ENCODE peak calls at places on chromosomes 13 and 19, in eight cellular contexts. F, X, N, O, H, M, I and L are unnamed samples. For H3K27me3, the result is how much of the 10 kb centered on the place peaks cover.

GRCh38 chr13:29140277-29140676 is 320.1 kb downstream of the MTUS2 start:
- DNase-seq in H (no peak), N (no peak), F (no peak), X (no peak), O (no peak), M (no peak), I (no peak), L (no peak)

GRCh38 chr13:93655132-93655531 is 428.5 kb downstream of the GPC6 start:
- DNase-seq in F (no peak), I (no peak), N (no peak), X (no peak), M (no peak), O (no peak), H (no peak), L (no peak)

GRCh38 chr13:83984793-83985192 is 102.5 kb upstream of the SLITRK1 start:
- DNase-seq in M (no peak), F (no peak), N (no peak), O (no peak), I (no peak), X (no peak), H (no peak), L (no peak)

GRCh38 chr13:110372676-110373075 is 65.6 kb downstream of the COL4A2 start:
- DNase-seq in N (no peak), O (no peak), X (no peak), I (no peak), F (no peak), M (no peak), H (no peak), L (no peak)

GRCh38 chr19:15187026-15188007 is 13.5 kb downstream of the NOTCH3 start:
- DNase-seq in H (no peak), X (peak), M (no peak), F (no peak), O (peak), N (no peak), I (peak), L (peak)

GRCh38 chr19:14479985-14480694 is 5.0 kb upstream of the PTGER1 start:
- DNase-seq in I (peak), X (peak), N (no peak), F (no peak), M (no peak), H (no peak), O (peak), L (peak)

GRCh38 chr13:48828962-48829405 is 146.7 kb upstream of the FNDC3A start:
- DNase-seq in F (no peak), I (no peak), X (peak), H (no peak), O (no peak), M (no peak), N (no peak), L (no peak)

GRCh38 chr13:52848455-52849190 is at the start of gene PCDH8:
- DNase-seq in N (no peak), O (peak), H (no peak), X (peak), F (no peak), I (no peak), M (no peak), L (peak)

GRCh38 chr19:55212447-55212846 is 3.1 kb upstream of the PTPRH start:
- DNase-seq in I (peak), M (no peak), N (peak), H (no peak), X (no peak), F (no peak), O (no peak), L (no peak)

GRCh38 chr13:26412961-26413716 is 144.3 kb upstream of the WASF3 start:
- DNase-seq in X (peak), H (no peak), F (no peak), I (no peak), O (no peak), N (no peak), M (no peak), L (no peak)

DNA sequence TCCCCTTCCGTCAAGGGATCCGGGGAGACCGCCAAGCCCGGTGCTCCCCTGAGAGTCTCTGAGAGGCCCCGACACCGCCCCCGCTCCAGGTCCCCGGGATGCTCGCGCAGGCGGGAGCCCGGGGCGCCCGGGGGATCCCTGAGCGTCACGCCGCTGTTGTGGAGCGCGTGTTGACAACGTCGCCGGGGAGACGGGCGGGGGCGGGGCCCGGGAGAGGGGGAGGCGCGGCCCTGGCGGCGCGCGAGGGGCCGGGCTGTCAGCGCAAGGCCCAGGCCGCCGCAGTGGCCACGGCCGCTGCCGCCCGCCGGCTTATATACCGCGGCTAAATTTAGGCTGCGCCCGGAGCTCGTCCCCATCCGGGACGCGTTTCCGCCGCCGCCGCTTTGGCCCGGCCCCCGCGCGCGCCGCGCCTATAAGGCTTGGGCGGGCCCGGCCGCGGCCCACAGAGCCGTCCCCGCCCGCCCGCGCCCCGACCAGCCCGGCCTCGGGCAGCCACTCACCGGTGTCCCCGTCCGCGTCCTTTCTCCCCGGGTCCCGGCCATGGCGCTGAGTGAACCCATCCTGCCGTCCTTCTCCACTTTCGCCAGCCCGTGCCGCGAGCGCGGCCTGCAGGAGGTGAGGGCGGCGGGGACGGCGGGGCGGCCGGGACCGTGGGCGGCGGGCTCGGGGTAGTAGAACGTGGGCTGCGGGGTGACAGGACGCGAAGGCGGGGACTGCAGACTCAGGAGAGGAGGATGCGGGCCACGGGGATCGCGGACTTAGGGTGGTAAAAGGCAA is at the start of gene KLF2:
- DNase-seq in F (peak), H (peak), I (peak), X (peak), O (peak), M (no peak), N (peak), L (no peak)
- H3K27me3 ChIP-seq in F (under half), H (under half), I (half or more), X (under half), O (under half), M (under half), N (under half), L (under half)

DNA sequence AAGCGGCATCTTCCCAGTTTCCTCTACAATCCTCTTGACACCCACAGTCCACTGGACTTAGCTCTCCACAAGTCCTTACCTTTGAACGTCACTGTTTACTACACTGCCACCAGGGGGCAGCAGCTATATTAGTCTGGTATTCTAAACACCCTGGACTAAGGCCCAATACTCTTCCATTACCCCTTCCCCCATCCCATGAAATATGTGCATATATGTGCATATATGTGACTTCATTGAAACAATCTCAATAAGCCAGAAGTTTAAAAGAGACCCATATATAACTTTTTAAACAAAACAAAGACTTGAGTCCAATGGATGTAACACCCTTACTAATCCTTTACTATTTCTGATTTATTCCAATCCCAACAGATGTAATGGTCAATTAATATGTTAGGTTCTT is 15.5 kb downstream of the GGACT start:
- DNase-seq in I (peak), O (no peak), X (peak), M (peak), F (peak), N (peak), H (no peak), L (peak)
- TF ChIP-seq POLR2AphosphoS5 in I (no peak), O (no peak), X (no peak), M (no peak), F (no peak), N (no peak), H (no peak), L (no peak)

GRCh38 chr19:7733376-7733775 is 1.5 kb upstream of the CLEC4G start:
- DNase-seq in I (no peak), O (no peak), M (no peak), N (no peak), X (no peak), F (no peak), H (no peak), L (no peak)

GRCh38 chr19:7736148-7736547 is 4.2 kb upstream of the CLEC4G start:
- DNase-seq in I (no peak), N (no peak), X (no peak), O (no peak), H (no peak), M (no peak), F (peak), L (no peak)

GRCh38 chr19:7737215-7737614 is 5.3 kb upstream of the CLEC4G start:
- DNase-seq in M (no peak), N (no peak), I (no peak), X (no peak), O (no peak), F (peak), H (no peak), L (no peak)

GRCh38 chr19:7732045-7732444 is at the start of gene CLEC4G:
- DNase-seq in F (no peak), N (no peak), H (no peak), X (no peak), M (no peak), O (peak), I (no peak), L (no peak)

GRCh38 chr19:7734220-7735203 is 2.6 kb upstream of the CLEC4G start:
- DNase-seq in F (peak), M (no peak), X (no peak), O (no peak), I (no peak), N (no peak), H (no peak), L (no peak)
- H3K27me3 ChIP-seq in F (under half), M (under half), X (half or more), O (under half), I (under half), N (under half), H (under half), L (under half)

GRCh38 chr13:46588019-46588418 is 35.0 kb downstream of the LRCH1 start:
- DNase-seq in O (no peak), H (no peak), X (no peak), F (no peak), I (no peak), M (no peak), N (no peak), L (no peak)
- TF ChIP-seq POLR2AphosphoS5 in O (no peak), H (no peak), X (no peak), F (no peak), I (no peak), M (no peak), N (no peak), L (no peak)

GRCh38 chr19:48772503-48772953 is 17.2 kb downstream of the FGF21 start:
- DNase-seq in O (no peak), M (no peak), F (no peak), H (no peak), I (no peak), N (no peak), X (no peak), L (no peak)
- H3K27me3 ChIP-seq in O (under half), M (under half), F (under half), H (under half), I (under half), N (half or more), X (under half), L (under half)

GRCh38 chr19:34985249-34986022 is 14.7 kb upstream of the GRAMD1A start:
- DNase-seq in I (no peak), X (no peak), H (no peak), O (no peak), F (no peak), N (no peak), M (no peak), L (peak)
- TF ChIP-seq POLR2AphosphoS5 in I (no peak), X (no peak), H (no peak), O (peak), F (peak), N (peak), M (no peak), L (no peak)

DNA sequence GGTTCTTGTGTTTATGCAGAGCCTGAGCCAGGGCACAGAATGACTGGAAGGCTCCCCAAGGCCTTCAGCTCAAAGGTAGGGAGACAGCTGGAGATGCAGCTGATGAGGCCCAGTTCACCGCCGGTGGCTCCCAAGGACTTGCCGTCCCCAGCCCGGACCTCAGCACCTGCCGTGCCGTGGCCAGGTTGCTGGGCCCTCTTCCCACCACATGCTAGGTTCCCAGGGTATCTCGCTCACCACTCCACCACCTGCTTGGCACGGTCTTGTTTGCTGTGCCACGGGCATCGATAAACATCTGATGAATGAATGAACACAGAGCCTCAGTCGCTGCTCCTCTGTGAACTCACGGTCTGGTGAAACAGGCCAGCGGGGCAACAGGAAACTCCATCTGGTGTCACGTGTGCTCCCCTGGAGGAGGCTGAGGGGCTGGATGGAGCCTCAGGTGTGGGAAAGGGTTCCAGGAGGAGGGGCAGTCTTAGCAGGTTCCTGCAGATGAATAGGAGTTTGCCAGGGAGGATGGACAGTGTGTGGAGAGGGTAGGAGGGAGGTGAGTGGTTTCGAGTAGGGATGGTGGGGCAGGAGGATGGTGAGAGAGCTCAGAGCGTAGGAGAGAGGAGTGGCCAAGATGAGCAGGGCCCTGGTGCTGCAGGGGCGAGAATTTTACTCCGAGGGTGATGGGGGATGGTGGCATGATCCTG is 3.6 kb upstream of the KLK14 start:
- DNase-seq in N (no peak), M (no peak), I (no peak), X (no peak), O (no peak), F (no peak), H (no peak), L (no peak)
- H3K27me3 ChIP-seq in N (under half), M (under half), I (half or more), X (under half), O (under half), F (under half), H (under half), L (under half)

DNA sequence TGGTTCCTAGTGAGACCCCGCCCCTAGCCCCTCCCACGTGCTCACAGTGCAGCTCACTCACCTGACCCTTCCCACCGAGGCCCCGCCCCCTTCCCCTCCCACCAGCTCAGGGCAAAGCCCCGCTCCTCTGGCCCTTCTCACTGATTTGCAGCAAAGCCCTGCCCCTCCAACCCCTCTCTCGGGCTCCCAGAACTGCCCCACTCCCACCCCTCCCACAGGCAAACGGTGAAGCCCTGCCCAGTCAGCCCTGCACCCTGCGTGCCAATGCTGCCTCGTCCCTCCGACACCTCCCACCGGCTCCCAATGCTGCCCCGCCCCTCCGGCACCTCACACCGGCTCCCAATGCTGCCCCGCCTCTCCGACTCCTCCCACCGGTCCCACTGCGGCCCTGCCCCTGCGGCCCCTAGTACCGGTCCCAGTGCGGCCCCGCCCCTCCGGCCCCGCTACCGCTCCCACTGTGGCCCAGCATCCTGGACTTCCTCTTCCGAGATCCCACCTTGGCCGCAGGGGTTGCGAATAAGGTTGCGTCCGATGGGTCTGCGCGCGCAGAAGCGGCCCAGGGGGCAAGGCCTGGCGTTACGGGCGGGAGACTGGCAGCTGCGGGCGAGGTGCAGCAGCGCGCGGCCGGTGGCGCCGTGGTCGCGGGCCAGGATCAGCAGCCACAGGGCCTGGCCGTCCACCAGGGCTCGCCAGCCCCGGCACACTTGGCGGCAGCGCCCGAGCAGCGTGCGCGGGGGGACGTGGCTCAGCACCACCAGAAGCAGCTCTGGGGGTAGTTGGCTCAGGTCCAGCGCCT is 783 bp downstream of the FBXO27 start:
- DNase-seq in O (peak), F (peak), N (peak), H (peak), M (peak), I (peak), X (peak), L (peak)
- TF ChIP-seq POLR2AphosphoS5 in O (peak), F (no peak), N (no peak), H (no peak), M (no peak), I (no peak), X (peak), L (peak)

GRCh38 chr19:18777725-18778389 is 13.2 kb downstream of the COMP start:
- DNase-seq in H (no peak), X (no peak), N (no peak), O (no peak), F (no peak), I (no peak), M (no peak), L (no peak)
- H3K27me3 ChIP-seq in H (under half), X (under half), N (under half), O (under half), F (under half), I (half or more), M (under half), L (half or more)

DNA sequence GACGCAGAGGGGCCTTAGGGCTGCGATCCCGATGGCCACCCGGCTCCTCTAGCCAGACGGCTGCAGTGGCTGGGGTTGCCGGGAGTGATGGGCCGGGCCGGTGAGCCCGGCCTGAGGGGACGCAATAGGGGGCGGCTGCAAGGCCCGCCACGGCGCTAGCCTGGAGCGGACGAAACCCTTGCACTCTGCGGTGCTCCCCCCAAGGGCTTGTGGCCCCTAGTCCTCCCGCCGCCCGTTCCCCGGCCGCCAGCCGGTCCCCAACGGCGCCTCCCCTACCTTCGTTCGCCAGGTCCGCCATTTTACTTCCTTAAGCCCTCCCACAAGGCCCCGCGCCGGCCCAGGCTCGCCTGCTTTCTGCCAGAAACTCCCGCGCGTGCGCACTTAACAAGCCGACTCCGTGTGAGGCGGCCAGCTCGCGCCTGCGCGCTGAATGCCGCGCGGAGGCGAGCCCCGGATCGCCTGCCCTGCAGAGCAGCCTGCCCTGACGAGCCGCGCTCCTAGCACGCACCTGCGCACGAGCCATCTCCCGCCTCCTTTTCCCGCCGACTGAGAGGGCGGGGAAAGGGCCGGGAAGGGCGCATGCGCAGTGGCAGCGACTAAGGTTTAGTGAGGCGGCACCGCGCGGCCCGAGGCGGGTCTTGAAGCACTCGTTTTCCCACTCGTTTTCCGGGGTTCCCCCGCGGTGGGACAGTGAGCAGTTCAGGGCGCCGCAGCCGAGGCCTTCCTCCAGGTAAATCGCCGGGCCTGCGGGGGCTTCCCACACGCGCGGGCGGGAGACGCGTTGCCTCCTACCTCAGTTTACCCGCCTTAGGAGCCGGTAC is at the start of gene RANBP3:
- DNase-seq in I (peak), F (peak), X (peak), M (peak), H (peak), N (peak), O (peak), L (peak)
- TF ChIP-seq POLR2AphosphoS5 in I (peak), F (peak), X (peak), M (peak), H (no peak), N (peak), O (peak), L (peak)